ENCODE peak calls at places on chromosomes 5 and 9, in six cellular contexts. Q is NCI-H1092 treated with DMSO at 0.1 percent for 48 hours, V is H9, K is amniotic stem cell, R is ovary, C is NCI-H2171. P is an unnamed sample.

GRCh38 chr9:117672397-117672796 is 31.8 kb upstream of the TLR4 start:
- DNase-seq in Q (no peak), C (no peak), V (no peak), R (no peak), K (no peak), P (no peak)

GRCh38 chr9:133995012-133995896 is 3.1 kb upstream of the VAV2 start:
- DNase-seq in V (no peak), C (no peak), K (no peak), Q (peak; percentile 28), R (no peak), P (no peak)

GRCh38 chr5:107284822-107285510 is 385.8 kb downstream of the EFNA5 start:
- DNase-seq in C (no peak), R (no peak), K (no peak), V (no peak), Q (no peak), P (no peak)

GRCh38 chr5:132425009-132425937 is 55.8 kb downstream of the SLC22A5 start:
- DNase-seq in R (peak; percentile 17), K (peak; percentile 20), Q (no peak), C (no peak), V (no peak), P (peak; percentile 71)

GRCh38 chr5:110512266-110512665 is 214.2 kb downstream of the TMEM232 start:
- DNase-seq in Q (no peak), R (no peak), V (no peak), C (no peak), K (no peak), P (no peak)

GRCh38 chr5:149497357-149497756 is 53.9 kb downstream of the CSNK1A1 start:
- DNase-seq in K (peak; percentile 47), Q (no peak), C (no peak), V (no peak), R (no peak), P (peak; percentile 89)

GRCh38 chr9:111891910-111892499 is 4.6 kb upstream of the UGCG start:
- DNase-seq in K (no peak), R (no peak), V (no peak), Q (no peak), C (no peak), P (no peak)

GRCh38 chr5:88029011-88029410 is 239.6 kb downstream of the TMEM161B start:
- DNase-seq in K (no peak), C (no peak), Q (no peak), R (no peak), V (no peak), P (no peak)

GRCh38 chr5:142803428-142804111 is 33.4 kb downstream of the ARHGAP26 start:
- DNase-seq in V (no peak), Q (no peak), K (no peak), R (peak; percentile 29), C (no peak), P (no peak)

GRCh38 chr5:115262405-115263247 is at the start of gene PGGT1B:
- DNase-seq in R (peak; percentile 64), C (peak; percentile 48), Q (peak; percentile 69), V (peak; percentile 83), K (peak; percentile 26), P (no peak)

GRCh38 chr5:34603378-34603777 is 52.8 kb upstream of the RAI14 start:
- DNase-seq in R (no peak), K (no peak), V (no peak), Q (no peak), C (no peak), P (no peak)

GRCh38 chr5:62275581-62275980 is 30.4 kb upstream of the KIF2A start:
- DNase-seq in K (no peak), V (no peak), Q (no peak), R (no peak), C (no peak), P (no peak)

GRCh38 chr9:1994180-1994579 is 21.0 kb upstream of the SMARCA2 start:
- DNase-seq in K (no peak), Q (no peak), V (no peak), C (no peak), R (no peak), P (no peak)

GRCh38 chr5:82426419-82427154 is 148.4 kb upstream of the RPS23 start:
- DNase-seq in V (no peak), K (no peak), R (no peak), C (no peak), Q (no peak), P (no peak)

GRCh38 chr5:30831605-30832004 is 361.9 kb upstream of the CDH6 start:
- DNase-seq in C (no peak), V (no peak), Q (no peak), R (no peak), K (no peak), P (no peak)

GRCh38 chr5:178205010-178205748 is 846 bp downstream of the HNRNPAB start:
- DNase-seq in Q (no peak), V (peak; percentile 62), K (peak; percentile 64), C (peak; percentile 2), R (peak; percentile 75), P (no peak)

GRCh38 chr5:106730912-106731311 is 939.8 kb downstream of the EFNA5 start:
- DNase-seq in Q (no peak), C (no peak), V (no peak), R (no peak), K (no peak), P (no peak)

GRCh38 chr5:16179936-16180788 is 571 bp upstream of the MARCHF11 start:
- DNase-seq in R (no peak), V (peak; percentile 38), Q (no peak), K (no peak), C (no peak), P (no peak)

GRCh38 chr5:72378636-72379289 is 58.6 kb downstream of the PTCD2 start:
- DNase-seq in C (peak; percentile 70), K (peak; percentile 77), Q (peak; percentile 37), V (no peak), R (no peak), P (no peak)

GRCh38 chr5:97162045-97162444 is 19.6 kb upstream of the LIX1 start:
- DNase-seq in Q (peak; percentile 57), K (no peak), R (peak; percentile 73), C (peak; percentile 5), V (peak; percentile 52), P (peak; percentile 16)

GRCh38 chr5:111929892-111930291 is 172.9 kb upstream of the NREP start:
- DNase-seq in Q (no peak), R (no peak), K (peak; percentile 51), C (no peak), V (no peak), P (no peak)

GRCh38 chr5:174559566-174560090 is 164.8 kb upstream of the MSX2 start:
- DNase-seq in K (no peak), Q (no peak), C (no peak), R (no peak), V (no peak), P (no peak)

GRCh38 chr9:677461-678097 is 163.9 kb upstream of the DMRT1 start:
- DNase-seq in R (no peak), K (no peak), V (no peak), Q (no peak), C (no peak), P (no peak)

GRCh38 chr9:78685471-78685870 is 388.5 kb downstream of the PSAT1 start:
- DNase-seq in V (no peak), C (peak; percentile 29), R (no peak), Q (no peak), K (no peak), P (no peak)

GRCh38 chr9:86445636-86446035 is 91.4 kb upstream of the TUT7 start:
- DNase-seq in V (no peak), Q (no peak), C (no peak), K (no peak), R (no peak), P (no peak)

GRCh38 chr5:98205691-98206461 is 567.6 kb upstream of the RGMB start:
- DNase-seq in R (no peak), C (no peak), V (no peak), Q (no peak), K (no peak), P (no peak)

GRCh38 chr9:15213249-15213648 is 93.8 kb downstream of the TTC39B start:
- DNase-seq in C (no peak), R (no peak), Q (no peak), K (no peak), V (no peak), P (no peak)

GRCh38 chr5:78821519-78821918 is 163.6 kb downstream of the ARSB start:
- DNase-seq in C (no peak), V (no peak), R (no peak), K (no peak), Q (no peak), P (no peak)

GRCh38 chr5:74141053-74141452 is 499.5 kb downstream of the ENC1 start:
- DNase-seq in Q (no peak), C (no peak), K (no peak), R (no peak), V (no peak), P (peak; percentile 12)

P was measured in AG04449.